ENCODE peak calls at places on chromosomes 7 and 10, in six cellular contexts. N, D, B, G, X and S are unnamed samples.

GRCh38 chr10:27188259-27188658 is 33.1 kb downstream of the MASTL start:
- DNase-seq in N (no peak), D (no peak), B (no peak), G (no peak), X (no peak), S (no peak)

GRCh38 chr7:2583798-2584580 is 25.2 kb downstream of the IQCE start:
- DNase-seq in N (no peak), D (no peak), B (no peak), G (no peak), X (no peak), S (no peak)

GRCh38 chr10:36540611-36541010 is 584.8 kb upstream of the ANKRD30A start:
- DNase-seq in N (no peak), D (no peak), B (no peak), G (no peak), X (no peak), S (no peak)

GRCh38 chr10:77416327-77417135 is 221.1 kb downstream of the KCNMA1 start:
- DNase-seq in N (peak; percentile 88), D (peak; percentile 89), B (no peak), G (peak; percentile 67), X (no peak), S (peak; percentile 85)

GRCh38 chr7:37284805-37285211 is 163.9 kb downstream of the ELMO1 start:
- DNase-seq in N (no peak), D (peak; percentile 33), B (peak; percentile 41), G (peak; percentile 78), X (peak; percentile 85), S (peak; percentile 86)

GRCh38 chr7:49174396-49174795 is 250.0 kb downstream of the CDC14C start:
- DNase-seq in N (no peak), D (no peak), B (no peak), G (no peak), X (no peak), S (no peak)

GRCh38 chr7:123871998-123872867 is 27.3 kb downstream of the HYAL4 start:
- DNase-seq in N (peak; percentile 42), D (peak; percentile 64), B (peak; percentile 46), G (peak; percentile 77), X (peak; percentile 58), S (peak; percentile 16)

GRCh38 chr7:79293655-79294142 is 159.8 kb downstream of the MAGI2 start:
- DNase-seq in N (peak; percentile 72), D (peak; percentile 31), B (no peak), G (no peak), X (no peak), S (no peak)

GRCh38 chr10:92695679-92696605 is 6.2 kb downstream of the HHEX start:
- DNase-seq in N (peak; percentile 70), D (peak; percentile 85), B (peak; percentile 15), G (no peak), X (peak; percentile 73), S (no peak)

GRCh38 chr7:28629216-28629848 is 217.0 kb downstream of the CREB5 start:
- DNase-seq in N (peak; percentile 54), D (peak; percentile 45), B (no peak), G (no peak), X (no peak), S (no peak)

GRCh38 chr7:45938626-45939302 is 17.7 kb upstream of the IGFBP3 start:
- DNase-seq in N (no peak), D (no peak), B (no peak), G (peak; percentile 48), X (peak; percentile 72), S (no peak)

GRCh38 chr10:133438711-133439273 is 14.4 kb upstream of the SPRN start:
- DNase-seq in N (no peak), D (no peak), B (no peak), G (peak; percentile 8), X (no peak), S (no peak)

GRCh38 chr10:67779455-67780205 is 58.4 kb downstream of the DNAJC12 start:
- DNase-seq in N (peak; percentile 84), D (peak; percentile 78), B (peak; percentile 80), G (peak; percentile 80), X (peak; percentile 54), S (peak; percentile 88)

GRCh38 chr10:35573786-35574185 is 31.4 kb upstream of the GJD4 start:
- DNase-seq in N (no peak), D (no peak), B (no peak), G (no peak), X (no peak), S (no peak)

GRCh38 chr10:5963071-5963470 is 14.3 kb downstream of the IL15RA start:
- DNase-seq in N (no peak), D (no peak), B (no peak), G (no peak), X (no peak), S (no peak)

GRCh38 chr7:44380179-44380830 is 54.9 kb upstream of the CAMK2B start:
- DNase-seq in N (no peak), D (no peak), B (no peak), G (no peak), X (peak; percentile 42), S (no peak)

GRCh38 chr10:102342958-102343357 is 52.5 kb upstream of the NFKB2 start:
- DNase-seq in N (peak; percentile 86), D (peak; percentile 85), B (no peak), G (peak; percentile 18), X (no peak), S (no peak)

GRCh38 chr7:150382123-150382843 is 3.2 kb downstream of the ZNF775 start:
- DNase-seq in N (no peak), D (no peak), B (no peak), G (no peak), X (no peak), S (no peak)

GRCh38 chr10:63320683-63321082 is 145.1 kb downstream of the JMJD1C start:
- DNase-seq in N (no peak), D (no peak), B (peak; percentile 65), G (peak; percentile 95), X (no peak), S (no peak)

GRCh38 chr7:5677538-5678294 is 103.7 kb downstream of the RNF216 start:
- DNase-seq in N (peak; percentile 78), D (peak; percentile 82), B (peak; percentile 54), G (peak; percentile 82), X (peak; percentile 78), S (peak; percentile 70)

DNA sequence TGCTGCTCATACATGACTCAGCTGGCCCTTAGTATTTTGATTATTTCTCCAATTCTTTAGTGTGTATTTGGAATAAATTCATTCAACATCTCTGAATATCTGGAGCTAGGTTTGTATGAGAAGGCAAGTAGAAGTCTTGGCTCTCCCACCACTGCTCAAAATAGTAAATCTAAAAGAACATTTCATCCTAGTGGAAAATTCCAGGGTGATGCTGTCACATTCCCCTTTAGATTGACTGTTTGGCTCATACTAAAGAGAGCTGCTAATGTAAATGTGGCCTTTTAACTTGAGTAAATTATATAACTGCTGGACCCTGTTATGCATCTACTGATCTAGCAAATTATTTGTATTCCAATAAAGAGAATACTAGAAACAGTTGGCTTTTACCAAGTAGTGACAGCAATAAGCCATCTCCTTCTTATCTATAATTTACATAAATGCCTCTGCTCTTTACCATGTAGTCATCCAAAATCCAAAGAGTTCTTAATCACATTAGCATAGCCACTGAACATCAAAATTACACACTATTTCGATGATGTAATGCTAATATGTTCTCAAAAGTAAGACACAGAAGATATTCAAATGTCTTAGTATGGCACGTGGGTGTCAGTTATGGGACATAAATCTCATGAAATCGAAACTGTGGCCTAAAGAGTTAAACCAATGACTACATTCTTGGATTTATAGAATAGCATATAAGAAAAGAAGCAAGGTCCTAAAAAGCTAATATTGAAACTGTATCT is 86.9 kb upstream of the KCND2 start:
- DNase-seq in N (peak; percentile 1), D (peak; percentile 29), B (no peak), G (peak; percentile 16), X (no peak), S (no peak)
- H2AK5ac ChIP-seq in N (no peak overlapping the region), D (no peak overlapping the region), B (no peak overlapping the region), G (no peak overlapping the region), X (no peak overlapping the region), S (no peak overlapping the region)

GRCh38 chr7:100965723-100966541 is 3.4 kb upstream of the MUC12 start:
- DNase-seq in N (no peak), D (peak; percentile 61), B (peak; percentile 98), G (peak; percentile 99), X (peak; percentile 100), S (peak; percentile 87)

GRCh38 chr7:100966542-100967291 is 2.6 kb upstream of the MUC12 start:
- DNase-seq in N (no peak), D (peak; percentile 2), B (no peak), G (no peak), X (peak; percentile 72), S (no peak)

GRCh38 chr7:100964630-100965029 is 4.7 kb upstream of the MUC12 start:
- DNase-seq in N (no peak), D (no peak), B (no peak), G (no peak), X (no peak), S (no peak)

GRCh38 chr7:100963874-100964273 is 5.5 kb upstream of the MUC12 start:
- DNase-seq in N (no peak), D (no peak), B (no peak), G (no peak), X (no peak), S (no peak)

GRCh38 chr7:100965051-100965722 is 4.2 kb upstream of the MUC12 start:
- DNase-seq in N (no peak), D (no peak), B (no peak), G (peak; percentile 38), X (peak; percentile 75), S (no peak)
- H3K4me3 ChIP-seq in N (no peak overlapping the region), D (no peak overlapping the region), B (peak overlapping the region; percentile 74), G (peak overlapping the region; percentile 23), X (peak overlapping the region; percentile 36), S (peak overlapping the region; percentile 7)

DNA sequence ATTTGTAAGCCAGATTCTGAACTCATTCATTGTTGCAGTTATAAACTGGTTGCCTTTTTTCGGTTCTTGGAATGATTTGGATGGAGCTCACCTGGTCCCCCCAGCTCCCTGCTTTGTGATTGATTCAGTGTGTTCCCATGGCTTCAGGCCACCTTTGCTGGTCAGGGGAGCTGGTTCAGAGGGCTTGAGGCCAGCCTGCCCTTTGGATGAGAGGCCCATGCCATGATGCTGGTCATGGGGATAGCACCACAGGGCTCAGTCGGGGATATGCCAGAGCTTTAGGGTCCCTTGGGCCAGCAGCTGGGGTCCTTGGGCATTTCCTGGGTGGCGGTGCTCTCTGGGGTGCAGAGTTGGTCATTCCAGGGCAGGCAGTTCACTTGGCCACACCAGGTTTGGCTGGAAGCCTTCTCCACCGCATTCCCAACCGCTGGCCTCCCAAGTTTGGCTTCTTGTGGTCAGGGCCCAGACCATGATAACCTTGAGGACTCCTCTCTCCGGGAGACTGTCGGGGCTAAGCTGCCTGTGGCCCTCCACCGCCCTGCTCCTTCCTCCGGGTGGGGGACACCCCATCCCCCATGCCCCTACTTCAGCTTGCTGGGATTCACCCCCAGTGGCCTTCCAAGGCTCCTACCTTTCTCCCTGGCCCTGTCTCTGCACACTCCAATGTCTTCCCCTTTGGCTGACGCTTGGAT is 65.1 kb downstream of the MGMT start:
- DNase-seq in N (no peak), D (no peak), B (no peak), G (no peak), X (no peak), S (no peak)
- H2AK5ac ChIP-seq in N (peak overlapping the region; percentile 64), D (peak overlapping the region; percentile 91), B (peak overlapping the region; percentile 72), G (no peak overlapping the region), X (peak overlapping the region; percentile 11), S (peak overlapping the region; percentile 91)

GRCh38 chr7:18166002-18166401 is 138.4 kb upstream of the PRPS1L1 start:
- DNase-seq in N (no peak), D (no peak), B (no peak), G (no peak), X (no peak), S (no peak)

GRCh38 chr7:18163091-18163490 is 135.4 kb upstream of the PRPS1L1 start:
- DNase-seq in N (no peak), D (peak; percentile 33), B (no peak), G (no peak), X (no peak), S (no peak)

GRCh38 chr7:18165176-18165575 is 137.5 kb upstream of the PRPS1L1 start:
- DNase-seq in N (no peak), D (no peak), B (no peak), G (no peak), X (no peak), S (peak; percentile 76)

GRCh38 chr7:18167815-18168214 is 140.2 kb upstream of the PRPS1L1 start:
- DNase-seq in N (no peak), D (no peak), B (no peak), G (no peak), X (no peak), S (no peak)

GRCh38 chr7:18162653-18163052 is 135.0 kb upstream of the PRPS1L1 start:
- DNase-seq in N (no peak), D (no peak), B (no peak), G (no peak), X (no peak), S (no peak)
- H3K4me3 ChIP-seq in N (no peak overlapping the region), D (no peak overlapping the region), B (no peak overlapping the region), G (no peak overlapping the region), X (no peak overlapping the region), S (no peak overlapping the region)